ENCODE peak calls at places on chromosomes 13 and 19, in ten cellular contexts. One of them, this sample, is unnamed.

GRCh38 chr13:49858183-49858856 is 65.8 kb upstream of the KPNA3 start:
- DNase-seq in stimulated activated CD4-positive, alpha-beta T cell treated with anti-CD3 and anti-CD28 coated beads, Interleukin-12 subunit alpha, Interleukin-12 subunit beta, amount 100 ng/mL, for 48 hours: no peak
- DNase-seq in retina: no peak
- DNase-seq in ureter: no peak
- DNase-seq in NCI-H510A treated with DMSO at 0.1 percent for 48 hours: no peak
- DNase-seq in effector CD4-positive, alpha-beta T cell: no peak
- DNase-seq in CD4-positive, alpha-beta memory T cell: no peak
- DNase-seq in mucosa of descending colon: no peak
- DNase-seq in T follicular helper cell: no peak
- DNase-seq in H9: no peak
- DNase-seq in this sample: no peak

GRCh38 chr13:30002577-30002976 is 152.2 kb upstream of the UBL3 start:
- DNase-seq in stimulated activated CD4-positive, alpha-beta T cell treated with anti-CD3 and anti-CD28 coated beads, Interleukin-12 subunit alpha, Interleukin-12 subunit beta, amount 100 ng/mL, for 48 hours: no peak
- DNase-seq in retina: no peak
- DNase-seq in ureter: no peak
- DNase-seq in NCI-H510A treated with DMSO at 0.1 percent for 48 hours: no peak
- DNase-seq in effector CD4-positive, alpha-beta T cell: no peak
- DNase-seq in CD4-positive, alpha-beta memory T cell: no peak
- DNase-seq in mucosa of descending colon: no peak
- DNase-seq in T follicular helper cell: no peak
- DNase-seq in H9: no peak
- DNase-seq in this sample: no peak

GRCh38 chr19:37719111-37719926 is at the start of gene ZNF607:
- DNase-seq in stimulated activated CD4-positive, alpha-beta T cell treated with anti-CD3 and anti-CD28 coated beads, Interleukin-12 subunit alpha, Interleukin-12 subunit beta, amount 100 ng/mL, for 48 hours: peak; percentile 80
- DNase-seq in retina: peak; percentile 97
- DNase-seq in ureter: peak; percentile 92
- DNase-seq in NCI-H510A treated with DMSO at 0.1 percent for 48 hours: peak; percentile 94
- DNase-seq in effector CD4-positive, alpha-beta T cell: peak; percentile 64
- DNase-seq in CD4-positive, alpha-beta memory T cell: peak; percentile 74
- DNase-seq in mucosa of descending colon: peak; percentile 94
- DNase-seq in T follicular helper cell: peak; percentile 56
- DNase-seq in H9: peak; percentile 97
- DNase-seq in this sample: peak; percentile 99

GRCh38 chr19:12801466-12802266 is at the start of the genes PRDX2 and THSD8:
- DNase-seq in stimulated activated CD4-positive, alpha-beta T cell treated with anti-CD3 and anti-CD28 coated beads, Interleukin-12 subunit alpha, Interleukin-12 subunit beta, amount 100 ng/mL, for 48 hours: peak; percentile 68
- DNase-seq in retina: peak; percentile 96
- DNase-seq in ureter: no peak
- DNase-seq in NCI-H510A treated with DMSO at 0.1 percent for 48 hours: peak; percentile 83
- DNase-seq in effector CD4-positive, alpha-beta T cell: peak; percentile 57
- DNase-seq in CD4-positive, alpha-beta memory T cell: peak; percentile 57
- DNase-seq in mucosa of descending colon: peak; percentile 92
- DNase-seq in T follicular helper cell: no peak
- DNase-seq in H9: peak; percentile 77
- DNase-seq in this sample: peak; percentile 95

GRCh38 chr13:101149735-101150380 is 266.4 kb downstream of the NALCN start:
- DNase-seq in stimulated activated CD4-positive, alpha-beta T cell treated with anti-CD3 and anti-CD28 coated beads, Interleukin-12 subunit alpha, Interleukin-12 subunit beta, amount 100 ng/mL, for 48 hours: no peak
- DNase-seq in retina: peak; percentile 39
- DNase-seq in ureter: no peak
- DNase-seq in NCI-H510A treated with DMSO at 0.1 percent for 48 hours: no peak
- DNase-seq in effector CD4-positive, alpha-beta T cell: no peak
- DNase-seq in CD4-positive, alpha-beta memory T cell: no peak
- DNase-seq in mucosa of descending colon: no peak
- DNase-seq in T follicular helper cell: no peak
- DNase-seq in H9: peak; percentile 41
- DNase-seq in this sample: peak; percentile 72

GRCh38 chr19:39864118-39864517 is 17.9 kb upstream of the FBL start:
- DNase-seq in stimulated activated CD4-positive, alpha-beta T cell treated with anti-CD3 and anti-CD28 coated beads, Interleukin-12 subunit alpha, Interleukin-12 subunit beta, amount 100 ng/mL, for 48 hours: no peak
- DNase-seq in retina: no peak
- DNase-seq in ureter: no peak
- DNase-seq in NCI-H510A treated with DMSO at 0.1 percent for 48 hours: no peak
- DNase-seq in effector CD4-positive, alpha-beta T cell: no peak
- DNase-seq in CD4-positive, alpha-beta memory T cell: no peak
- DNase-seq in mucosa of descending colon: no peak
- DNase-seq in T follicular helper cell: no peak
- DNase-seq in H9: no peak
- DNase-seq in this sample: no peak

GRCh38 chr13:89432997-89433396 is 1761.8 kb downstream of the SLITRK5 start:
- DNase-seq in stimulated activated CD4-positive, alpha-beta T cell treated with anti-CD3 and anti-CD28 coated beads, Interleukin-12 subunit alpha, Interleukin-12 subunit beta, amount 100 ng/mL, for 48 hours: no peak
- DNase-seq in retina: no peak
- DNase-seq in ureter: no peak
- DNase-seq in NCI-H510A treated with DMSO at 0.1 percent for 48 hours: no peak
- DNase-seq in effector CD4-positive, alpha-beta T cell: no peak
- DNase-seq in CD4-positive, alpha-beta memory T cell: no peak
- DNase-seq in mucosa of descending colon: no peak
- DNase-seq in T follicular helper cell: no peak
- DNase-seq in H9: no peak
- DNase-seq in this sample: no peak

GRCh38 chr19:35479278-35479677 is 11.0 kb downstream of the KRTDAP start:
- DNase-seq in stimulated activated CD4-positive, alpha-beta T cell treated with anti-CD3 and anti-CD28 coated beads, Interleukin-12 subunit alpha, Interleukin-12 subunit beta, amount 100 ng/mL, for 48 hours: no peak
- DNase-seq in retina: no peak
- DNase-seq in ureter: no peak
- DNase-seq in NCI-H510A treated with DMSO at 0.1 percent for 48 hours: no peak
- DNase-seq in effector CD4-positive, alpha-beta T cell: no peak
- DNase-seq in CD4-positive, alpha-beta memory T cell: no peak
- DNase-seq in mucosa of descending colon: no peak
- DNase-seq in T follicular helper cell: no peak
- DNase-seq in H9: no peak
- DNase-seq in this sample: no peak

GRCh38 chr19:36527873-36528193 is 238 bp downstream of the ZNF260 start:
- DNase-seq in stimulated activated CD4-positive, alpha-beta T cell treated with anti-CD3 and anti-CD28 coated beads, Interleukin-12 subunit alpha, Interleukin-12 subunit beta, amount 100 ng/mL, for 48 hours: no peak
- DNase-seq in retina: no peak
- DNase-seq in ureter: no peak
- DNase-seq in NCI-H510A treated with DMSO at 0.1 percent for 48 hours: no peak
- DNase-seq in effector CD4-positive, alpha-beta T cell: no peak
- DNase-seq in CD4-positive, alpha-beta memory T cell: no peak
- DNase-seq in mucosa of descending colon: no peak
- DNase-seq in T follicular helper cell: no peak
- DNase-seq in H9: no peak
- DNase-seq in this sample: no peak

GRCh38 chr13:44259045-44260042 is 114.3 kb upstream of the SERP2 start:
- DNase-seq in stimulated activated CD4-positive, alpha-beta T cell treated with anti-CD3 and anti-CD28 coated beads, Interleukin-12 subunit alpha, Interleukin-12 subunit beta, amount 100 ng/mL, for 48 hours: peak; percentile 62
- DNase-seq in retina: no peak
- DNase-seq in ureter: no peak
- DNase-seq in NCI-H510A treated with DMSO at 0.1 percent for 48 hours: no peak
- DNase-seq in effector CD4-positive, alpha-beta T cell: peak; percentile 42
- DNase-seq in CD4-positive, alpha-beta memory T cell: peak; percentile 90
- DNase-seq in mucosa of descending colon: no peak
- DNase-seq in T follicular helper cell: peak; percentile 44
- DNase-seq in H9: no peak
- DNase-seq in this sample: peak; percentile 58

GRCh38 chr19:1884719-1885334 is 469 bp downstream of the ABHD17A start:
- DNase-seq in stimulated activated CD4-positive, alpha-beta T cell treated with anti-CD3 and anti-CD28 coated beads, Interleukin-12 subunit alpha, Interleukin-12 subunit beta, amount 100 ng/mL, for 48 hours: no peak
- DNase-seq in retina: peak; percentile 55
- DNase-seq in ureter: no peak
- DNase-seq in NCI-H510A treated with DMSO at 0.1 percent for 48 hours: no peak
- DNase-seq in effector CD4-positive, alpha-beta T cell: no peak
- DNase-seq in CD4-positive, alpha-beta memory T cell: no peak
- DNase-seq in mucosa of descending colon: peak; percentile 63
- DNase-seq in T follicular helper cell: no peak
- DNase-seq in H9: peak; percentile 30
- DNase-seq in this sample: peak; percentile 40

GRCh38 chr19:38389101-38389925 is 816 bp downstream of the SPRED3 start:
- DNase-seq in stimulated activated CD4-positive, alpha-beta T cell treated with anti-CD3 and anti-CD28 coated beads, Interleukin-12 subunit alpha, Interleukin-12 subunit beta, amount 100 ng/mL, for 48 hours: no peak
- DNase-seq in retina: peak; percentile 69
- DNase-seq in ureter: no peak
- DNase-seq in NCI-H510A treated with DMSO at 0.1 percent for 48 hours: peak; percentile 9
- DNase-seq in effector CD4-positive, alpha-beta T cell: no peak
- DNase-seq in CD4-positive, alpha-beta memory T cell: peak; percentile 36
- DNase-seq in mucosa of descending colon: no peak
- DNase-seq in T follicular helper cell: no peak
- DNase-seq in H9: peak; percentile 68
- DNase-seq in this sample: peak; percentile 69

GRCh38 chr13:20489185-20489820 is 36.4 kb downstream of the CRYL1 start:
- DNase-seq in stimulated activated CD4-positive, alpha-beta T cell treated with anti-CD3 and anti-CD28 coated beads, Interleukin-12 subunit alpha, Interleukin-12 subunit beta, amount 100 ng/mL, for 48 hours: peak; percentile 20
- DNase-seq in retina: no peak
- DNase-seq in ureter: no peak
- DNase-seq in NCI-H510A treated with DMSO at 0.1 percent for 48 hours: peak; percentile 17
- DNase-seq in effector CD4-positive, alpha-beta T cell: peak; percentile 34
- DNase-seq in CD4-positive, alpha-beta memory T cell: no peak
- DNase-seq in mucosa of descending colon: no peak
- DNase-seq in T follicular helper cell: peak; percentile 32
- DNase-seq in H9: no peak
- DNase-seq in this sample: no peak

GRCh38 chr19:47582320-47582909 is 9.5 kb upstream of the ZNF541 start:
- DNase-seq in stimulated activated CD4-positive, alpha-beta T cell treated with anti-CD3 and anti-CD28 coated beads, Interleukin-12 subunit alpha, Interleukin-12 subunit beta, amount 100 ng/mL, for 48 hours: no peak
- DNase-seq in retina: no peak
- DNase-seq in ureter: no peak
- DNase-seq in NCI-H510A treated with DMSO at 0.1 percent for 48 hours: no peak
- DNase-seq in effector CD4-positive, alpha-beta T cell: no peak
- DNase-seq in CD4-positive, alpha-beta memory T cell: no peak
- DNase-seq in mucosa of descending colon: no peak
- DNase-seq in T follicular helper cell: no peak
- DNase-seq in H9: no peak
- DNase-seq in this sample: no peak

GRCh38 chr19:6580313-6580712 is 10.6 kb downstream of the CD70 start:
- DNase-seq in stimulated activated CD4-positive, alpha-beta T cell treated with anti-CD3 and anti-CD28 coated beads, Interleukin-12 subunit alpha, Interleukin-12 subunit beta, amount 100 ng/mL, for 48 hours: no peak
- DNase-seq in retina: no peak
- DNase-seq in ureter: no peak
- DNase-seq in NCI-H510A treated with DMSO at 0.1 percent for 48 hours: no peak
- DNase-seq in effector CD4-positive, alpha-beta T cell: no peak
- DNase-seq in CD4-positive, alpha-beta memory T cell: no peak
- DNase-seq in mucosa of descending colon: no peak
- DNase-seq in T follicular helper cell: no peak
- DNase-seq in H9: no peak
- DNase-seq in this sample: no peak

GRCh38 chr19:49157445-49158224 is at the start of gene TRPM4:
- DNase-seq in stimulated activated CD4-positive, alpha-beta T cell treated with anti-CD3 and anti-CD28 coated beads, Interleukin-12 subunit alpha, Interleukin-12 subunit beta, amount 100 ng/mL, for 48 hours: no peak
- DNase-seq in retina: peak; percentile 81
- DNase-seq in ureter: peak; percentile 96
- DNase-seq in NCI-H510A treated with DMSO at 0.1 percent for 48 hours: peak; percentile 69
- DNase-seq in effector CD4-positive, alpha-beta T cell: no peak
- DNase-seq in CD4-positive, alpha-beta memory T cell: no peak
- DNase-seq in mucosa of descending colon: peak; percentile 98
- DNase-seq in T follicular helper cell: no peak
- DNase-seq in H9: peak; percentile 92
- DNase-seq in this sample: peak; percentile 97

GRCh38 chr13:101618440-101619187 is 166.1 kb downstream of the ITGBL1 start:
- DNase-seq in stimulated activated CD4-positive, alpha-beta T cell treated with anti-CD3 and anti-CD28 coated beads, Interleukin-12 subunit alpha, Interleukin-12 subunit beta, amount 100 ng/mL, for 48 hours: no peak
- DNase-seq in retina: no peak
- DNase-seq in ureter: no peak
- DNase-seq in NCI-H510A treated with DMSO at 0.1 percent for 48 hours: no peak
- DNase-seq in effector CD4-positive, alpha-beta T cell: no peak
- DNase-seq in CD4-positive, alpha-beta memory T cell: peak; percentile 60
- DNase-seq in mucosa of descending colon: no peak
- DNase-seq in T follicular helper cell: no peak
- DNase-seq in H9: no peak
- DNase-seq in this sample: no peak

This sample was measured in left kidney.